ENCODE peak calls at places on chromosome 15, in six cellular contexts. B is SK-N-SH, W is hepatocyte, L is GM23338, H is OCI-LY7, C is PC-3. E is an unnamed sample.
A peak's percentile ranks its signal among the peaks of the same experiment; 100 is the strongest.

GRCh38 chr15:65512807-65513416 is 4.6 kb downstream of the DPP8 start:
- DNase-seq in L (no peak), C (no peak), W (no peak), B (no peak), H (no peak), E (no peak)

GRCh38 chr15:74265046-74265639 is 29.0 kb downstream of the CCDC33 start:
- DNase-seq in W (peak; percentile 79), H (peak; percentile 21), B (no peak), C (peak; percentile 26), L (peak; percentile 96), E (no peak)

GRCh38 chr15:93515256-93516044 is 426.4 kb upstream of the RGMA start:
- DNase-seq in W (no peak), H (no peak), B (no peak), C (no peak), L (no peak), E (no peak)

GRCh38 chr15:93488157-93488803 is 399.3 kb upstream of the RGMA start:
- DNase-seq in C (no peak), W (no peak), L (no peak), H (no peak), B (peak; percentile 76), E (no peak)

GRCh38 chr15:71830981-71831380 is 20.6 kb downstream of the NR2E3 start:
- DNase-seq in L (no peak), H (no peak), W (no peak), B (no peak), C (no peak), E (no peak)

GRCh38 chr15:38895326-38896282 is 331.0 kb upstream of the RASGRP1 start:
- DNase-seq in H (no peak), B (no peak), W (no peak), L (no peak), C (peak; percentile 58), E (no peak)

GRCh38 chr15:73560501-73561117 is 72.6 kb downstream of the NPTN start:
- DNase-seq in W (peak; percentile 76), C (peak; percentile 79), L (peak; percentile 77), H (peak; percentile 68), B (peak; percentile 42), E (peak; percentile 64)

GRCh38 chr15:49712846-49713450 is 92.1 kb downstream of the DTWD1 start:
- DNase-seq in H (no peak), W (no peak), C (no peak), B (no peak), L (no peak), E (no peak)

GRCh38 chr15:77493324-77493907 is 72.7 kb downstream of the HMG20A start:
- DNase-seq in W (no peak), B (no peak), C (no peak), H (peak; percentile 13), L (no peak), E (peak; percentile 14)

GRCh38 chr15:90642464-90643300 is 74.5 kb upstream of the BLM start:
- DNase-seq in C (no peak), B (no peak), L (peak; percentile 45), W (no peak), H (peak; percentile 46), E (no peak)

GRCh38 chr15:29124581-29125381 is 144.8 kb downstream of the NSMCE3 start:
- DNase-seq in H (no peak), W (no peak), L (peak; percentile 51), B (no peak), C (peak; percentile 28), E (no peak)

GRCh38 chr15:89783111-89783860 is 7.2 kb downstream of the MESP2 start:
- DNase-seq in B (peak; percentile 38), W (peak; percentile 66), C (no peak), H (no peak), L (peak; percentile 48), E (no peak)

GRCh38 chr15:23854535-23855252 is 167.6 kb upstream of the NDN start:
- DNase-seq in W (no peak), B (no peak), H (no peak), L (peak; percentile 48), C (no peak), E (peak; percentile 91)

GRCh38 chr15:51263726-51264125 is 74.7 kb downstream of the CYP19A1 start:
- DNase-seq in H (no peak), W (no peak), C (no peak), B (no peak), L (no peak), E (no peak)

GRCh38 chr15:89654847-89655805 is at the start of gene KIF7:
- DNase-seq in B (peak; percentile 98), W (peak; percentile 83), C (peak; percentile 62), L (peak; percentile 83), H (no peak), E (no peak)

GRCh38 chr15:101355678-101356464 is 60.8 kb upstream of the SNRPA1 start:
- DNase-seq in B (no peak), W (no peak), C (no peak), L (no peak), H (no peak), E (no peak)

GRCh38 chr15:35481064-35481463 is 64.9 kb downstream of the DPH6 start:
- DNase-seq in C (no peak), H (no peak), W (no peak), B (no peak), L (no peak), E (no peak)
- H3K27ac ChIP-seq in C (no peak overlapping the region), H (no peak overlapping the region), W (no peak overlapping the region), B (no peak overlapping the region), L (no peak overlapping the region), E (no peak overlapping the region)

GRCh38 chr15:84813435-84813834 is 3.7 kb upstream of the ALPK3 start:
- DNase-seq in C (no peak), W (no peak), L (no peak), H (no peak), B (no peak), E (no peak)

GRCh38 chr15:84811151-84811550 is 6.0 kb upstream of the ALPK3 start:
- DNase-seq in B (no peak), L (no peak), H (no peak), C (no peak), W (no peak), E (no peak)

GRCh38 chr15:84812842-84813241 is 4.3 kb upstream of the ALPK3 start:
- DNase-seq in W (no peak), H (no peak), B (no peak), L (no peak), C (no peak), E (no peak)

GRCh38 chr15:84810073-84810840 is 6.9 kb upstream of the ALPK3 start:
- DNase-seq in L (no peak), C (peak; percentile 29), H (no peak), B (no peak), W (no peak), E (no peak)

DNA sequence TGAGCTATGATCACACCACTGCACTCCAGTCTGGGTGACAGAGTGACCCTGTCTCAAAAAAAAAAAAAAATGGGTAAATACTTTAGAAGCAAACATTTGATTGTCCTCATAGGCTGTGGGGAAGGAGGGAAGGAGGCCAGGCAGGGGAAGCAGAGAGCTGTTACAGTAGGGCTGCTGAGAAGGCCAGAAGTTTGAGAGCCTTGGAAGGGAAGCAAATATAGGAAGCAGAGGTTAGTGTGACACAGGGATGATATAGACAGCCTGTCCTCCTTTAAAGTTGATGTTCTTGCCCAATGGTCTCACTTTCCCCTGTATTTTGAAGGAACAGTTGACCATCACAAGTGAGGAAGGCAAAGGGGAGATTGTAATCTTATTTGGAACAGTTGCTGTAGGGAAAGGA is 5.3 kb upstream of the ALPK3 start:
- DNase-seq in H (no peak), W (no peak), L (no peak), C (no peak), B (no peak), E (no peak)
- TF ChIP-seq EZH2phosphoT487 in H (no peak), W (no peak), L (no peak), C (no peak), B (no peak), E (no peak)

DNA sequence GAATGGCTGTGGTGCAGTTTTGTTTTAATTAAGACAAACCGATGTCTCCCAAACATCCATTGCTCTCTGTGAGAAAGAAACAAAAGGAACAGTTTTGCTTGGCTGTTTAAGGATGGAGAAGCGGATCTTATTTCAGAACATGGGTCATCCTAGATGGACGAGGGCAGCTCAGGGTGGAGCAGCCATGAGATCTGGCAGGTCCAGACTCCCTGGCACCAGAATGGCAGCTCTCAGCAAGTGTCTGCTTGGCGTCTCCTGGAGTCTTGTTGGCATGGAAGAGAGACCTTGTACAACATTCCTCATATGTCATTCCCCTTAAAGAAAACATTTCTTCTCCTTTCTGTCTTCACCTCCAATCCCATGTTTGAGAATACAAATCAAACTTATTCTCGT is 93.8 kb downstream of the ADAMTSL3 start:
- DNase-seq in B (no peak), C (no peak), H (no peak), L (no peak), W (no peak), E (no peak)
- H3K27ac ChIP-seq in B (no peak overlapping the region), C (peak overlapping the region; percentile 98), H (no peak overlapping the region), L (no peak overlapping the region), W (no peak overlapping the region), E (no peak overlapping the region)

GRCh38 chr15:58459562-58459961 is 27.8 kb downstream of the LIPC start:
- DNase-seq in B (no peak), W (no peak), L (no peak), H (no peak), C (peak; percentile 40), E (no peak)
- TF ChIP-seq EZH2phosphoT487 in B (no peak), W (no peak), L (no peak), H (no peak), C (no peak), E (no peak)

E was measured in MM.1S.